ENCODE peak calls at places on chromosomes 13 and 19, in six cellular contexts. D is neuronal stem cell; Z is effector memory CD4-positive, alpha-beta T cell; O is CD8-positive, alpha-beta T cell; H is hepatocyte; E is sigmoid colon. M is an unnamed sample. For H3K4me1, the result is how much of the 10 kb centered on the place peaks cover.

GRCh38 chr13:81017525-81018152 is 676.7 kb upstream of the SPRY2 start:
- DNase-seq in Z (no peak), H (peak), O (no peak), E (no peak), D (peak), M (no peak)

GRCh38 chr13:85379433-85379832 is 419.8 kb downstream of the SLITRK6 start:
- DNase-seq in E (no peak), D (no peak), Z (no peak), H (no peak), O (no peak), M (no peak)

GRCh38 chr13:50191004-50191403 is 175.8 kb downstream of the KCNRG start:
- DNase-seq in Z (no peak), D (no peak), E (no peak), H (no peak), O (no peak), M (no peak)

GRCh38 chr13:34942732-34943674 is 933 bp downstream of the NBEA start:
- DNase-seq in H (peak), O (peak), E (peak), D (peak), Z (no peak), M (peak)

GRCh38 chr13:106561551-106562170 is 6.3 kb downstream of the ARGLU1 start:
- DNase-seq in E (no peak), H (peak), D (no peak), Z (peak), O (peak), M (peak)

GRCh38 chr19:35641515-35642151 is at the start of gene ETV2:
- DNase-seq in D (no peak), E (no peak), Z (no peak), H (no peak), O (peak), M (no peak)

GRCh38 chr13:20053891-20054290 is 95.4 kb downstream of the ZMYM2 start:
- DNase-seq in H (no peak), E (no peak), O (no peak), Z (no peak), D (no peak), M (no peak)

GRCh38 chr13:106700007-106700950 is 132.3 kb upstream of the ARGLU1 start:
- DNase-seq in Z (no peak), O (no peak), E (no peak), H (no peak), D (no peak), M (no peak)

GRCh38 chr13:31896427-31896826 is 135.1 kb upstream of the FRY start:
- DNase-seq in O (no peak), Z (no peak), D (no peak), H (no peak), E (no peak), M (peak)

GRCh38 chr13:30331331-30331771 is 24.0 kb upstream of the KATNAL1 start:
- DNase-seq in O (no peak), Z (no peak), D (no peak), H (no peak), E (peak), M (no peak)

GRCh38 chr13:72023895-72024294 is 156.9 kb upstream of the DACH1 start:
- DNase-seq in D (no peak), H (no peak), O (no peak), Z (no peak), E (no peak), M (no peak)

GRCh38 chr13:98529171-98529570 is 47.7 kb downstream of the STK24 start:
- DNase-seq in Z (no peak), O (no peak), D (no peak), H (no peak), E (peak), M (no peak)

GRCh38 chr19:5628470-5628869 is 5.6 kb downstream of the SAFB start:
- DNase-seq in H (no peak), E (no peak), D (no peak), Z (no peak), O (no peak), M (no peak)

GRCh38 chr19:5624741-5625140 is 1.9 kb downstream of the SAFB start:
- DNase-seq in E (no peak), O (no peak), D (no peak), H (peak), Z (no peak), M (no peak)

GRCh38 chr19:5625641-5626040 is 2.8 kb downstream of the SAFB start:
- DNase-seq in Z (no peak), D (no peak), H (no peak), O (no peak), E (no peak), M (no peak)

GRCh38 chr19:5628919-5629481 is 6.1 kb downstream of the SAFB start:
- DNase-seq in H (no peak), E (no peak), O (no peak), Z (no peak), D (no peak), M (no peak)

DNA sequence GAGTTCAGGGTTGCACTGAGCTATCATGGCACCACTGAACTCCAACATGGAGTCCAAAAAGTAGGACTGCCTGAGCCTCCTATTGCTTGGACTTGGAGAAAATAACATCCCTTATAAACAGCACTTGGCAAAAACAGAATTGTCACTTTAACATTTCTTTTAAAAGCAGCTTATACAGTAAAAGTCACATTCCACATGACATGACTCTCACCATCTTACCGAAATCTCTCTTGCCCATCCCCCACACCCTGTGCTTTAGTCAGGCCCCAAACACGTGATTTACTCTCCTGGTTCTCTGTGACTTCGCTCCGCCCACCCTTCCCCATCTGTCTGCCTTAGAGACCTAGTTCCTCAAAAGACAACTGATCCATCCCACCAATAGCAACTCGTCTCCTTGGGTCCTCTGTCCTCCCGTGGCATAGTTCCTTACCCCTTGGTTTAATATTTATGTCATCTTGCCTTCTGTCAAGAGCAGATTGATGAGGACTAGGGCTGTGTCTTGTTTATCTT is 4.6 kb downstream of the SAFB start:
- DNase-seq in O (no peak), E (peak), H (no peak), Z (no peak), D (no peak), M (peak)
- H3K4me1 ChIP-seq in O (half or more), E (half or more), H (under half), Z (half or more), D (under half), M (under half)

GRCh38 chr19:18473003-18473705 is 35.2 kb upstream of the ISYNA1 start:
- DNase-seq in O (no peak), H (no peak), E (no peak), D (no peak), Z (no peak), M (no peak)

GRCh38 chr19:18473706-18474087 is 35.8 kb upstream of the ISYNA1 start:
- DNase-seq in O (no peak), D (no peak), Z (no peak), H (no peak), E (no peak), M (no peak)

GRCh38 chr19:18475004-18475453 is 37.1 kb upstream of the ISYNA1 start:
- DNase-seq in H (no peak), O (peak), Z (no peak), D (no peak), E (peak), M (no peak)

GRCh38 chr19:18475762-18476331 is 37.9 kb upstream of the ISYNA1 start:
- DNase-seq in O (no peak), Z (no peak), H (no peak), E (peak), D (no peak), M (no peak)

DNA sequence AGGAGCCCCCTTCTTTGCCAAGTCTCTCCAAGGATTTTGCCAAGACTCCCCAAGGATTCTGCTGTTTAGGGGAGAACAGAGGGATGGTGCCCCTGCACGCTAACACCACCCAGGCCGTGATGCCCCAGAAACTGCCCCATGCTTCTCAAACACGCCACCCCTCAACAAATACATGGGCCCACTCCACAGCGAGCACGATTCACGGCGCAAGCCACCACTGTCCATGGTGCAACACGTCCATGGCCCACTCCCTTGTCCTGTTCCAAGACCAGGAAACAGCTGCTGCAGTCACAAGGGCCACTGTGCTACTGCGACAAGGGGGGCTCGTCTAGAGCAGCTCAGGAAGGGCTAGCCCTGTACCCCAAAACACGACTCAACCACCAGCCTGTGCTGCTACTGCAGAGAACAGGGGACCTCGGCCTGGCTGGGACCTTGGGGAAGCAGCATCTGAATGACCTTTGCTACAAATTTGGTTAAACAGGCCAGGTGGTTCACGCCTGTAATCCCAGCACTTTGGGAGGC is 36.5 kb upstream of the ISYNA1 start:
- DNase-seq in O (no peak), E (no peak), Z (no peak), H (no peak), D (no peak), M (no peak)
- H3K4me1 ChIP-seq in O (half or more), E (half or more), Z (under half), H (under half), D (under half), M (under half)

GRCh38 chr19:49891393-49891792 is 5.3 kb downstream of the IL4I1 start:
- DNase-seq in Z (no peak), O (no peak), H (no peak), D (no peak), E (no peak), M (no peak)
- H3K4me1 ChIP-seq in Z (under half), O (under half), H (under half), D (under half), E (under half), M (under half)

GRCh38 chr19:23558541-23558940 is 128.5 kb downstream of the ZNF675 start:
- DNase-seq in D (no peak), E (no peak), O (no peak), H (no peak), Z (no peak), M (no peak)

GRCh38 chr19:23557381-23557780 is 129.6 kb downstream of the ZNF675 start:
- DNase-seq in Z (no peak), D (no peak), O (no peak), H (no peak), E (no peak), M (no peak)

GRCh38 chr19:23560051-23560450 is 127.0 kb downstream of the ZNF675 start:
- DNase-seq in D (no peak), Z (no peak), O (no peak), E (no peak), H (no peak), M (no peak)

GRCh38 chr19:23554548-23554947 is 132.5 kb downstream of the ZNF675 start:
- DNase-seq in Z (no peak), D (no peak), E (no peak), O (no peak), H (no peak), M (no peak)
- H3K4me1 ChIP-seq in Z (under half), D (under half), E (under half), O (under half), H (under half), M (under half)

DNA sequence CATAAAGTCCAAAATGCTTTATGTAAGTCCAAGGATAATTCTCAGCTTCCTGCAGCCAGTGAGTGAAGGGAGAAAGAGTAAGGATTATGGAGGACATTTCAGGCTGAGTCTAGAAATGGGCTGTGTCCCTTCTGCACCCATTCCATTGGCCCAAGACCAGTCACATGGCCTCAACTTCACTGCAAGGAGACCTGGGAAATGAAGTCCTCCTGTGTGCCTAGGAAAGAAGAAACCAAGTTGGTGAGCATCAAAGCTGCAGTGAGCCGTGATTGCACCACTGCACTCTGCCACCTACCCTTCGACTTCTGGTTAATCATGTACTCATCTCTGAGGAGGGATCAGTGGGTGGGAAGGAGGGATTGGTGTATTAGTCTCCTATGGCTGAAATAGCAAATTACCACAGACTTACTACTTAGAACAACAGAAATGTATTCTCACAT is 3.6 kb upstream of the CD37 start:
- DNase-seq in Z (peak), H (peak), E (no peak), D (no peak), O (peak), M (peak)
- H3K4me1 ChIP-seq in Z (under half), H (under half), E (under half), D (under half), O (half or more), M (under half)